ENCODE peak calls at places on chromosomes 1 and 21, in four cellular contexts. U is SK-N-SH, P is cardiac muscle cell, H is brain microvascular endothelial cell. V is an unnamed sample. For H3K27me3 and H3K36me3, the result is how much of the 10 kb centered on the place peaks cover.

GRCh38 chr1:14300991-14301703 is 297.3 kb upstream of the KAZN start:
- DNase-seq in H (no peak), P (no peak), U (peak), V (no peak)

GRCh38 chr21:45401916-45402900 is 2.8 kb upstream of the COL18A1 start:
- DNase-seq in P (no peak), H (no peak), U (no peak), V (no peak)

GRCh38 chr1:185533596-185533995 is 200.6 kb upstream of the HMCN1 start:
- DNase-seq in U (no peak), H (no peak), P (peak), V (no peak)

GRCh38 chr1:244329591-244330317 is 122.0 kb downstream of the ADSS2 start:
- DNase-seq in U (no peak), P (no peak), H (no peak), V (no peak)

GRCh38 chr1:27971674-27972073 is 11.9 kb downstream of the XKR8 start:
- DNase-seq in H (no peak), P (peak), U (peak), V (no peak)

GRCh38 chr1:193794239-193794638 is 607.8 kb upstream of the B3GALT2 start:
- DNase-seq in U (no peak), P (no peak), H (no peak), V (no peak)

GRCh38 chr1:5891141-5891540 is 101.1 kb downstream of the NPHP4 start:
- DNase-seq in P (no peak), H (no peak), U (no peak), V (no peak)

GRCh38 chr1:65068202-65069011 is 79.6 kb upstream of the AK4 start:
- DNase-seq in P (no peak), U (peak), H (no peak), V (peak)

GRCh38 chr1:169601096-169601881 is 15.0 kb upstream of the F5 start:
- DNase-seq in H (no peak), U (peak), P (peak), V (peak)

GRCh38 chr1:204453141-204453772 is 41.3 kb downstream of the PIK3C2B start:
- DNase-seq in U (no peak), P (no peak), H (no peak), V (peak)

GRCh38 chr1:232726048-232726779 is 79.0 kb upstream of the MAP10 start:
- DNase-seq in H (no peak), P (no peak), U (no peak), V (no peak)

GRCh38 chr1:111110197-111110899 is 29.5 kb downstream of the DRAM2 start:
- DNase-seq in U (no peak), P (no peak), H (peak), V (no peak)

GRCh38 chr1:84719477-84720274 is 29.4 kb upstream of the SSX2IP start:
- DNase-seq in P (no peak), H (no peak), U (no peak), V (no peak)

GRCh38 chr21:32181415-32181814 is 97.4 kb downstream of the MIS18A start:
- DNase-seq in U (no peak), P (no peak), H (no peak), V (no peak)

GRCh38 chr1:41695118-41695517 is 210.6 kb upstream of the EDN2 start:
- DNase-seq in U (peak), H (no peak), P (no peak), V (no peak)

GRCh38 chr21:38341546-38342012 is 84.8 kb downstream of the KCNJ15 start:
- DNase-seq in P (no peak), U (no peak), H (no peak), V (no peak)

GRCh38 chr1:212613440-212614335 is 5.1 kb downstream of the ATF3 start:
- DNase-seq in P (no peak), H (no peak), U (no peak), V (no peak)

GRCh38 chr1:172320723-172321122 is 99.8 kb upstream of the C1orf105 start:
- DNase-seq in H (peak), P (no peak), U (no peak), V (no peak)

GRCh38 chr21:26443867-26444266 is 129.2 kb downstream of the CYYR1 start:
- DNase-seq in H (no peak), U (no peak), P (no peak), V (no peak)

GRCh38 chr21:45433911-45434644 is 29.1 kb downstream of the COL18A1 start:
- DNase-seq in U (no peak), P (no peak), H (no peak), V (peak)

GRCh38 chr1:155453141-155453540 is 109.5 kb downstream of the ASH1L start:
- DNase-seq in U (no peak), H (no peak), P (no peak), V (no peak)

GRCh38 chr1:89949991-89950624 is 44.8 kb upstream of the ZNF326 start:
- DNase-seq in P (no peak), H (no peak), U (no peak), V (peak)

GRCh38 chr1:9410737-9411297 is 118.1 kb downstream of the SPSB1 start:
- DNase-seq in U (peak), P (peak), H (peak), V (no peak)

GRCh38 chr1:9413143-9413876 is 120.6 kb downstream of the SPSB1 start:
- DNase-seq in U (peak), H (peak), P (peak), V (peak)

GRCh38 chr1:9416506-9416905 is 122.8 kb upstream of the SLC25A33 start:
- DNase-seq in P (no peak), H (no peak), U (no peak), V (no peak)

GRCh38 chr1:9416918-9417500 is 122.3 kb upstream of the SLC25A33 start:
- DNase-seq in P (no peak), U (no peak), H (no peak), V (no peak)

GRCh38 chr1:9413877-9414213 is 121.2 kb downstream of the SPSB1 start:
- DNase-seq in U (no peak), H (no peak), P (peak), V (peak)
- H3K4me3 ChIP-seq in U (no peak), H (no peak), P (no peak), V (no peak)

GRCh38 chr21:36477559-36477958 is 2.4 kb downstream of the CLDN14 start:
- DNase-seq in U (no peak), H (no peak), P (peak), V (no peak)

GRCh38 chr21:36479415-36480402 is at the start of gene CLDN14:
- DNase-seq in U (no peak), H (no peak), P (no peak), V (no peak)

GRCh38 chr21:36477001-36477400 is 2.9 kb downstream of the CLDN14 start:
- DNase-seq in P (peak), H (no peak), U (no peak), V (no peak)

GRCh38 chr21:36478941-36479340 is 981 bp downstream of the CLDN14 start:
- DNase-seq in P (peak), H (peak), U (no peak), V (peak)

DNA sequence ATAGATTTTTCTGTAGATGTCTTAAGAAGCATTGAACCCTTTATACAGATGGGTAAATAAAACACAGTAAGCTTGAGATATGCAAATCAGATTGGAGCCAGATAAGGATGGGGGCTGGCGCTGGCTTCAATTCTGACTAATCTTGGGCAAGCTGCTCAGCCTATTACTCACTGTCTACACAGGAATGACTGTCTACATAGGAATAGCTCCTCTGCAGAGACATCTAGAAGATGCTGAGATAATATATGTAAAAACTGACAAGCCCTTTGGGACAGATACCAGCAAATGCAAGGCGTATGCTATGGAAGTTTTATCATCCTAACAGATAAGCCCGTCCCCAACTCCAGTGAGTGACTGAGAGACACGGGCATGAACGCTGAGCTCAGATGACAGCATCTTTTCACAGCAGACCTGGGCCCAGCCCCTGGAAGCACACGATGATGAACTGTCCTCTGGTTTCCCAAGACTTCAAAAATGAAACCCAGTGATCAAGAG is 1.7 kb downstream of the CLDN14 start:
- DNase-seq in H (peak), U (no peak), P (no peak), V (no peak)
- H3K27me3 ChIP-seq in H (under half), U (under half), P (under half), V (under half)

DNA sequence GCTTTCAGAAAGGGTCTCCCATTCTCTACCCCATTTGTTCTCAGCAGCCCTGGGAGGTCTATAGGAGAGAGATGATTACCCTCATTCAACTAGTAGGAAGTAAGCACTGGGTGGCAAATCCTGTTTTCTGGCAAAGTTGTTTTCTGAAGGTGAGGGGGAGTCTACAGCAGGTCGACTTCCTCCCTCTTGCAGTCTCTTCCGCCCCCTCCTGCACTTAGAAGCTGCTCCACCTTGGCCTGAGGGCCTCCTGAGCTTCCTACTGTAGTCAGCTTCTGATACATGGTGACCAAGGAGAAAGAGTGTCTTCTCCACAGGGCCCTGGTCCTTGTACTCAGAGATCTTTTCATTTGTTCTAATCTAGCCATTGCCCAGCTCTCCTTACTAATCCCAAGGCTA is 93.1 kb downstream of the RGL1 start:
- DNase-seq in H (no peak), P (no peak), U (no peak), V (no peak)
- H3K36me3 ChIP-seq in H (under half), P (under half), U (under half), V (under half)

GRCh38 chr1:1539310-1540014 is 962 bp downstream of the TMEM240 start:
- DNase-seq in H (no peak), P (peak), U (peak), V (peak)
- H3K4me3 ChIP-seq in H (peak), P (peak), U (no peak), V (peak)

GRCh38 chr1:226121587-226122400 is 59.3 kb downstream of the H3-3A start:
- DNase-seq in P (peak), H (no peak), U (peak), V (peak)
- H3K27me3 ChIP-seq in P (under half), H (under half), U (under half), V (under half)

DNA sequence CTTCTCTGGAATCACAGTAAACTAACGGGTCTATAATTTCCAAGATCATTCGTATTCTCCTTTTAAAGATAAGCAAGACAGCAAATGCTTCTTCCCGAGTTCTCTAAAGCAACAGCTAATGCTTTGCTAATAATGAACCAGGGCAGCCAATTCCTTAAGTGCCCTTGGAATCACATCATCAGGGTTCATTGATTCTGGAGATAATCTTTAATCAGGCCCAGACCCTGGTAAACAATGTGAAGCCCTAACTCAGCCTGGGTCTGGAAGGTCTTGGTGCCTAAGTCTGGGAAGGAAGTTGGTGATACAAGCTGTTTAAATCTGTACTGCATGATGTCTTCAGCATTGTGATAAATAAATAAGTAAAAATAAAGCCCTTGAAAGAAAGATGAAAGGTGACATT is 18.4 kb downstream of the ERI3 start:
- DNase-seq in U (no peak), H (no peak), P (no peak), V (no peak)
- H3K36me3 ChIP-seq in U (under half), H (under half), P (under half), V (under half)

GRCh38 chr1:156488566-156489165 is 11.9 kb downstream of the MEF2D start:
- DNase-seq in P (no peak), H (no peak), U (no peak), V (no peak)
- H3K4me3 ChIP-seq in P (no peak), H (no peak), U (no peak), V (no peak)

GRCh38 chr1:3160647-3161046 is 91.6 kb downstream of the PRDM16 start:
- DNase-seq in P (no peak), U (no peak), H (no peak), V (no peak)
- H3K27me3 ChIP-seq in P (under half), U (under half), H (under half), V (under half)

DNA sequence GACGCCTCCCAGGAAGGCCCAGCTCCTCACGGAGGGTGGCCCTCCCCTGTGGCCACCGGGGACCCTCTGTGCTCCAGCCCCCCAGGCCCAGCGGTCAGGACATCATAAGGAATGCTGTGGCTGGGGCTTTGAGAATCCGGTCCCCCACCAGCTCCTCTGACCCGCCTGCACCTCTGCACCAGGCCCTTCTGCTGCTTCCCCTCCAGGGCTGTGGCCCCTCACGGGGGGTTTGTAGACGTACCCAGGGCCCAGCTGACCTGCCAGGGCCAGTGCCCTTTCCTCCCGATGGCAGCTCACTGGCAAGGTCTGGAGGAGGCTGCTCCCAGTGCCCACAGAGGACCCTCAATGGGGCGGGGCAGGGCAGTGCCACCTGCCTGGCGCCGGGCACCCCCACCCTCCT is 103.9 kb upstream of the TTC34 start:
- DNase-seq in P (no peak), U (no peak), H (no peak), V (no peak)
- H3K36me3 ChIP-seq in P (under half), U (under half), H (under half), V (under half)

V was measured in H7.